ENCODE peak calls at places on chromosomes 3 and 15, in six cellular contexts. D, Y, O, E, U and B are unnamed samples.
A peak's percentile ranks its signal among the peaks of the same experiment; 100 is the strongest.

GRCh38 chr3:145869958-145870357 is 291.0 kb downstream of the PLOD2 start:
- DNase-seq in D (no peak), Y (no peak), O (no peak), E (no peak), U (peak; percentile 16), B (no peak)

GRCh38 chr3:113269661-113270060 is 58.3 kb downstream of the BOC start:
- DNase-seq in D (no peak), Y (no peak), O (no peak), E (no peak), U (no peak), B (no peak)

GRCh38 chr3:113629941-113630340 is 66.5 kb downstream of the USF3 start:
- DNase-seq in D (no peak), Y (no peak), O (no peak), E (no peak), U (no peak), B (no peak)

GRCh38 chr3:186254676-186255665 is 107.1 kb downstream of the DGKG start:
- DNase-seq in D (no peak), Y (no peak), O (no peak), E (no peak), U (peak; percentile 68), B (peak; percentile 94)

GRCh38 chr3:15271785-15272381 is 60.5 kb downstream of the SH3BP5 start:
- DNase-seq in D (no peak), Y (no peak), O (no peak), E (no peak), U (peak; percentile 90), B (peak; percentile 99)

GRCh38 chr3:98240133-98240532 is 23.9 kb upstream of the OR5H6 start:
- DNase-seq in D (no peak), Y (no peak), O (no peak), E (no peak), U (no peak), B (peak; percentile 43)

GRCh38 chr3:45210308-45211038 is 15.6 kb downstream of the TMEM158 start:
- DNase-seq in D (peak; percentile 57), Y (peak; percentile 47), O (peak; percentile 41), E (peak; percentile 88), U (no peak), B (peak; percentile 79)

GRCh38 chr3:12897537-12898289 is 56.3 kb upstream of the RPL32 start:
- DNase-seq in D (no peak), Y (no peak), O (no peak), E (no peak), U (no peak), B (peak; percentile 46)

GRCh38 chr15:90701048-90701447 is 16.1 kb upstream of the BLM start:
- DNase-seq in D (no peak), Y (no peak), O (no peak), E (no peak), U (no peak), B (peak; percentile 77)

GRCh38 chr3:150605998-150606641 is 3.0 kb downstream of the SELENOT start:
- DNase-seq in D (no peak), Y (no peak), O (no peak), E (peak; percentile 80), U (no peak), B (peak; percentile 57)

GRCh38 chr3:17639765-17640164 is 102.7 kb downstream of the TBC1D5 start:
- DNase-seq in D (no peak), Y (peak; percentile 35), O (peak; percentile 92), E (no peak), U (no peak), B (peak; percentile 10)

GRCh38 chr3:72595376-72595775 is 252.9 kb downstream of the SHQ1 start:
- DNase-seq in D (no peak), Y (no peak), O (no peak), E (peak; percentile 75), U (no peak), B (no peak)

GRCh38 chr3:98906230-98906629 is 4.7 kb upstream of the DCBLD2 start:
- DNase-seq in D (no peak), Y (no peak), O (no peak), E (no peak), U (no peak), B (no peak)

GRCh38 chr3:140244893-140245292 is 309.9 kb downstream of the CLSTN2 start:
- DNase-seq in D (no peak), Y (no peak), O (no peak), E (no peak), U (no peak), B (no peak)

GRCh38 chr3:54188176-54188791 is 65.9 kb downstream of the CACNA2D3 start:
- DNase-seq in D (peak; percentile 6), Y (peak; percentile 22), O (peak; percentile 53), E (peak; percentile 58), U (no peak), B (peak; percentile 60)

GRCh38 chr3:197365621-197366020 is 67.2 kb upstream of the DLG1 start:
- DNase-seq in D (no peak), Y (no peak), O (no peak), E (no peak), U (no peak), B (no peak)

GRCh38 chr3:32934150-32934742 is 17.2 kb upstream of the CCR4 start:
- DNase-seq in D (peak; percentile 22), Y (no peak), O (no peak), E (peak; percentile 54), U (no peak), B (peak; percentile 51)

GRCh38 chr15:78322243-78322642 is 17.9 kb upstream of the CRABP1 start:
- DNase-seq in D (peak; percentile 92), Y (no peak), O (no peak), E (no peak), U (no peak), B (no peak)

DNA sequence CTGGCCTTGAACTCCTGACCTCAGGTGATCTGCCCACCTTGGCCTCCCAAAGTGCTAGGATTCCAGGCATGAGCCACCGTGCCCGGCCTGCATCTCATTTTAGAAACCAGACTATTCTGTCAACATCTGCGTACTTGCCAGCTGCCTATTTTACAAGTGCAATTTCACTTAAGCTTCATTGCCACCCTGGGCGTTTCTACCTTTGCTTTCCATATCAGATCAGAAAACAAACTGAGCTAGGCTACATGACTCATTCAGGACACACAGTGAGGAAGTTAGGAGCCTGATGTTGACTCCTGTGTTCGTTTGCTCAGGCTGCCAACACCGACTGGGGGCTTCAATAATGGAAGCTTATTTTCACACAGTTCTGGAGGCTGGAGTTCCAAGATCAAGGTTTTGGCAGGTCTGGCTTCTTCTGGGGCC is 42.3 kb upstream of the KLHL25 start:
- DNase-seq in D (peak; percentile 29), Y (peak; percentile 80), O (peak; percentile 84), E (no peak), U (no peak), B (peak; percentile 28)
- TF ChIP-seq MYC in D (no peak), Y (no peak), O (no peak), E (no peak), U (no peak), B (no peak)

GRCh38 chr15:65642588-65642987 is 20.9 kb downstream of the SLC24A1 start:
- DNase-seq in D (peak; percentile 25), Y (no peak), O (no peak), E (no peak), U (no peak), B (no peak)

GRCh38 chr15:65641723-65642475 is 20.2 kb downstream of the SLC24A1 start:
- DNase-seq in D (no peak), Y (no peak), O (peak; percentile 12), E (no peak), U (no peak), B (peak; percentile 25)

GRCh38 chr15:65638107-65638506 is 16.4 kb downstream of the SLC24A1 start:
- DNase-seq in D (no peak), Y (no peak), O (no peak), E (no peak), U (no peak), B (no peak)

GRCh38 chr15:65639509-65639908 is 17.8 kb downstream of the SLC24A1 start:
- DNase-seq in D (no peak), Y (no peak), O (no peak), E (no peak), U (no peak), B (no peak)

DNA sequence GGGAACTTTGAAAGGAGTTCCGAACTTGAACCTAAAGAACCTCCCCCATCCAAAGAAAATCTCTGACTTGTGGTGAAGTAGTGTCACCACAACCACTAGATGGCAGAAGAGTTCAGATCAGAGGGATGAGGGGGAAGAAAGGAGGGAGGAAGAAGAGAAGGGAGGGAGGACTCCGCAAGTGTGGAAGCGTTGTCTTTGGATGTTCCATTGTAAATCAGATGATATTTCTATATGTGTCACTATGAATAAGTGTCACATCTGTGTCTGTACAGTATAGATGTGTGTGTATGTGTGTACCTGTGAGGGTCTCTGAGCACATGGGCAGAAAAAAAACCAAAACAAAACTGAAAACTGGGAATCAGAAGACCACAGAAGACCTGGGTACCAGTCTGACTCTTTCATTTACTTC is 16.9 kb downstream of the SLC24A1 start:
- DNase-seq in D (peak; percentile 74), Y (peak; percentile 96), O (peak; percentile 57), E (peak; percentile 85), U (peak; percentile 28), B (peak; percentile 77)
- TF ChIP-seq MYC in D (no peak), Y (no peak), O (no peak), E (no peak), U (no peak), B (no peak)

GRCh38 chr3:194225988-194226663 is 90.2 kb downstream of the HES1 start:
- DNase-seq in D (no peak), Y (no peak), O (no peak), E (no peak), U (no peak), B (no peak)

GRCh38 chr3:194224536-194224935 is 88.6 kb downstream of the HES1 start:
- DNase-seq in D (no peak), Y (no peak), O (no peak), E (no peak), U (no peak), B (no peak)

GRCh38 chr3:194223951-194224350 is 88.0 kb downstream of the HES1 start:
- DNase-seq in D (no peak), Y (no peak), O (no peak), E (no peak), U (no peak), B (peak; percentile 76)

GRCh38 chr3:194220776-194221735 is 85.1 kb downstream of the HES1 start:
- DNase-seq in D (no peak), Y (no peak), O (no peak), E (no peak), U (no peak), B (no peak)

DNA sequence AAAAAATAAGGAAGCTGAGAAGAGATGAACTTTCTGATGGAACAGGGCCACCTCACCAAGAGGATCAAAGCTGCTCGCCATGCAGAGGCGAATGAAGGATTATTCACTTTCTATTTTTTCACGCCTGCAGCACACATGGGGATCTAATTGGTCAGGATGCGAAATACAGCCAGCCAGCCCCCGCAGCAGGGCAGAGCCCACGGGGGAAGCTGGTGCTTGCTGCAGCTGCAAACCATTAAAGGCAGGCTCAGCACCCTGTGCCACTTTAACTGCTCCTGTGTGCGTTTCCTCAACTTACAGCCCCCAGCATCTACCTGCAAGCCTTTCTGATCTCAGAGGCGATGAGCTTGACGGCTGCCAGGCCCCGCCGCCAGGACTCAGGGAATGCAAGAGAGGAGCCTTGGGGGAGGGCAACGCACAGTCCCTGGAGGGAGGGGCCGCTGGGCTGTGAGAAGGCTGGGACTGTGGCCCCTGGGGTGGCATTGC is 89.0 kb downstream of the HES1 start:
- DNase-seq in D (no peak), Y (no peak), O (no peak), E (no peak), U (no peak), B (peak; percentile 64)
- TF ChIP-seq MYC in D (no peak), Y (no peak), O (no peak), E (no peak), U (no peak), B (no peak)

GRCh38 chr3:188179006-188179966 is 25.3 kb downstream of the LPP start:
- DNase-seq in D (no peak), Y (no peak), O (no peak), E (no peak), U (no peak), B (no peak)
- TF ChIP-seq MYC in D (no peak), Y (no peak), O (no peak), E (no peak), U (no peak), B (no peak)